ENCODE peak calls at places on chromosomes 6 and 20, in ten cellular contexts. One of them, this sample, is unnamed.

GRCh38 chr6:13558718-13559117 is 15.7 kb upstream of the SIRT5 start:
- DNase-seq in activated CD8-positive, alpha-beta T cell treated with anti-CD3 and anti-CD28 coated beads, Interleukin-2, amount 10 ng/mL, durations not matched to agents 7 days and 5 days: no peak
- DNase-seq in ELF-1: no peak
- DNase-seq in GM20000: no peak
- DNase-seq in amygdala: no peak
- DNase-seq in EH: no peak
- DNase-seq in heart left ventricle: no peak
- DNase-seq in endothelial cell: no peak
- DNase-seq in HepG2: no peak
- DNase-seq in brain microvascular endothelial cell: no peak
- DNase-seq in this sample: no peak

GRCh38 chr6:40719671-40720374 is 132.7 kb upstream of the LRFN2 start:
- DNase-seq in EH: peak
- DNase-seq in endothelial cell: peak
- DNase-seq in ELF-1: peak
- DNase-seq in brain microvascular endothelial cell: peak
- DNase-seq in GM20000: peak
- DNase-seq in amygdala: no peak
- DNase-seq in heart left ventricle: no peak
- DNase-seq in activated CD8-positive, alpha-beta T cell treated with anti-CD3 and anti-CD28 coated beads, Interleukin-2, amount 10 ng/mL, durations not matched to agents 7 days and 5 days: no peak
- DNase-seq in HepG2: no peak
- DNase-seq in this sample: peak

GRCh38 chr6:128336436-128337095 is 183.8 kb downstream of the PTPRK start:
- DNase-seq in brain microvascular endothelial cell: no peak
- DNase-seq in HepG2: no peak
- DNase-seq in endothelial cell: no peak
- DNase-seq in activated CD8-positive, alpha-beta T cell treated with anti-CD3 and anti-CD28 coated beads, Interleukin-2, amount 10 ng/mL, durations not matched to agents 7 days and 5 days: no peak
- DNase-seq in EH: peak
- DNase-seq in GM20000: no peak
- DNase-seq in ELF-1: no peak
- DNase-seq in amygdala: no peak
- DNase-seq in heart left ventricle: no peak
- DNase-seq in this sample: peak

GRCh38 chr20:32535316-32535952 is 49.7 kb downstream of the NOL4L start:
- DNase-seq in ELF-1: no peak
- DNase-seq in activated CD8-positive, alpha-beta T cell treated with anti-CD3 and anti-CD28 coated beads, Interleukin-2, amount 10 ng/mL, durations not matched to agents 7 days and 5 days: peak
- DNase-seq in heart left ventricle: no peak
- DNase-seq in brain microvascular endothelial cell: no peak
- DNase-seq in endothelial cell: no peak
- DNase-seq in EH: no peak
- DNase-seq in HepG2: no peak
- DNase-seq in GM20000: no peak
- DNase-seq in amygdala: no peak
- DNase-seq in this sample: no peak

GRCh38 chr20:57844626-57845596 is 135.1 kb upstream of the PMEPA1 start:
- DNase-seq in HepG2: no peak
- DNase-seq in ELF-1: no peak
- DNase-seq in brain microvascular endothelial cell: no peak
- DNase-seq in GM20000: no peak
- DNase-seq in amygdala: no peak
- DNase-seq in EH: no peak
- DNase-seq in heart left ventricle: no peak
- DNase-seq in activated CD8-positive, alpha-beta T cell treated with anti-CD3 and anti-CD28 coated beads, Interleukin-2, amount 10 ng/mL, durations not matched to agents 7 days and 5 days: no peak
- DNase-seq in endothelial cell: no peak
- DNase-seq in this sample: no peak

GRCh38 chr6:98842489-98843180 is 8.3 kb downstream of the POU3F2 start:
- DNase-seq in brain microvascular endothelial cell: no peak
- DNase-seq in ELF-1: peak
- DNase-seq in amygdala: no peak
- DNase-seq in GM20000: no peak
- DNase-seq in HepG2: no peak
- DNase-seq in heart left ventricle: no peak
- DNase-seq in EH: no peak
- DNase-seq in activated CD8-positive, alpha-beta T cell treated with anti-CD3 and anti-CD28 coated beads, Interleukin-2, amount 10 ng/mL, durations not matched to agents 7 days and 5 days: no peak
- DNase-seq in endothelial cell: peak
- DNase-seq in this sample: no peak

GRCh38 chr6:129370268-129370916 is 339.6 kb downstream of the ARHGAP18 start:
- DNase-seq in amygdala: no peak
- DNase-seq in HepG2: peak
- DNase-seq in EH: peak
- DNase-seq in ELF-1: peak
- DNase-seq in brain microvascular endothelial cell: peak
- DNase-seq in activated CD8-positive, alpha-beta T cell treated with anti-CD3 and anti-CD28 coated beads, Interleukin-2, amount 10 ng/mL, durations not matched to agents 7 days and 5 days: peak
- DNase-seq in endothelial cell: peak
- DNase-seq in GM20000: peak
- DNase-seq in heart left ventricle: peak
- DNase-seq in this sample: peak

GRCh38 chr6:53773044-53773696 is 21.6 kb upstream of the LRRC1 start:
- DNase-seq in amygdala: no peak
- DNase-seq in HepG2: no peak
- DNase-seq in endothelial cell: no peak
- DNase-seq in GM20000: no peak
- DNase-seq in heart left ventricle: no peak
- DNase-seq in brain microvascular endothelial cell: no peak
- DNase-seq in EH: no peak
- DNase-seq in activated CD8-positive, alpha-beta T cell treated with anti-CD3 and anti-CD28 coated beads, Interleukin-2, amount 10 ng/mL, durations not matched to agents 7 days and 5 days: no peak
- DNase-seq in ELF-1: no peak
- DNase-seq in this sample: no peak

GRCh38 chr6:132960720-132961119 is 146.4 kb downstream of the RPS12 start:
- DNase-seq in amygdala: no peak
- DNase-seq in ELF-1: no peak
- DNase-seq in EH: no peak
- DNase-seq in brain microvascular endothelial cell: no peak
- DNase-seq in heart left ventricle: no peak
- DNase-seq in activated CD8-positive, alpha-beta T cell treated with anti-CD3 and anti-CD28 coated beads, Interleukin-2, amount 10 ng/mL, durations not matched to agents 7 days and 5 days: no peak
- DNase-seq in endothelial cell: no peak
- DNase-seq in HepG2: no peak
- DNase-seq in GM20000: no peak
- DNase-seq in this sample: no peak

GRCh38 chr6:99522531-99522930 is 7.3 kb upstream of the USP45 start:
- DNase-seq in brain microvascular endothelial cell: peak
- DNase-seq in EH: peak
- DNase-seq in endothelial cell: no peak
- DNase-seq in heart left ventricle: no peak
- DNase-seq in GM20000: no peak
- DNase-seq in amygdala: no peak
- DNase-seq in HepG2: peak
- DNase-seq in activated CD8-positive, alpha-beta T cell treated with anti-CD3 and anti-CD28 coated beads, Interleukin-2, amount 10 ng/mL, durations not matched to agents 7 days and 5 days: no peak
- DNase-seq in ELF-1: no peak
- DNase-seq in this sample: peak

GRCh38 chr20:6768228-6769185 is 1.0 kb downstream of the BMP2 start:
- DNase-seq in EH: peak
- DNase-seq in endothelial cell: peak
- DNase-seq in activated CD8-positive, alpha-beta T cell treated with anti-CD3 and anti-CD28 coated beads, Interleukin-2, amount 10 ng/mL, durations not matched to agents 7 days and 5 days: no peak
- DNase-seq in GM20000: peak
- DNase-seq in amygdala: no peak
- DNase-seq in brain microvascular endothelial cell: peak
- DNase-seq in ELF-1: peak
- DNase-seq in heart left ventricle: peak
- DNase-seq in HepG2: no peak
- DNase-seq in this sample: peak

GRCh38 chr6:56795852-56796532 is 153.3 kb upstream of the DST start:
- DNase-seq in brain microvascular endothelial cell: no peak
- DNase-seq in EH: peak
- DNase-seq in ELF-1: peak
- DNase-seq in endothelial cell: no peak
- DNase-seq in GM20000: no peak
- DNase-seq in amygdala: no peak
- DNase-seq in heart left ventricle: no peak
- DNase-seq in activated CD8-positive, alpha-beta T cell treated with anti-CD3 and anti-CD28 coated beads, Interleukin-2, amount 10 ng/mL, durations not matched to agents 7 days and 5 days: no peak
- DNase-seq in HepG2: no peak
- DNase-seq in this sample: peak

GRCh38 chr6:97465877-97466710 is 183.1 kb upstream of the MMS22L start:
- DNase-seq in EH: no peak
- DNase-seq in amygdala: no peak
- DNase-seq in HepG2: no peak
- DNase-seq in endothelial cell: no peak
- DNase-seq in GM20000: no peak
- DNase-seq in brain microvascular endothelial cell: no peak
- DNase-seq in ELF-1: peak
- DNase-seq in activated CD8-positive, alpha-beta T cell treated with anti-CD3 and anti-CD28 coated beads, Interleukin-2, amount 10 ng/mL, durations not matched to agents 7 days and 5 days: no peak
- DNase-seq in heart left ventricle: no peak
- DNase-seq in this sample: no peak

GRCh38 chr6:11532097-11532496 is 5.5 kb upstream of the TMEM170B start:
- DNase-seq in EH: peak
- DNase-seq in endothelial cell: no peak
- DNase-seq in GM20000: no peak
- DNase-seq in HepG2: no peak
- DNase-seq in heart left ventricle: no peak
- DNase-seq in amygdala: no peak
- DNase-seq in brain microvascular endothelial cell: no peak
- DNase-seq in ELF-1: no peak
- DNase-seq in activated CD8-positive, alpha-beta T cell treated with anti-CD3 and anti-CD28 coated beads, Interleukin-2, amount 10 ng/mL, durations not matched to agents 7 days and 5 days: no peak
- DNase-seq in this sample: no peak

GRCh38 chr20:4064118-4064962 is 49.0 kb upstream of the RNF24 start:
- DNase-seq in heart left ventricle: peak
- DNase-seq in endothelial cell: no peak
- DNase-seq in GM20000: no peak
- DNase-seq in ELF-1: peak
- DNase-seq in HepG2: no peak
- DNase-seq in activated CD8-positive, alpha-beta T cell treated with anti-CD3 and anti-CD28 coated beads, Interleukin-2, amount 10 ng/mL, durations not matched to agents 7 days and 5 days: no peak
- DNase-seq in brain microvascular endothelial cell: peak
- DNase-seq in amygdala: peak
- DNase-seq in EH: peak
- DNase-seq in this sample: peak

GRCh38 chr6:33599413-33599911 is 19.4 kb upstream of the BAK1 start:
- DNase-seq in activated CD8-positive, alpha-beta T cell treated with anti-CD3 and anti-CD28 coated beads, Interleukin-2, amount 10 ng/mL, durations not matched to agents 7 days and 5 days: no peak
- DNase-seq in ELF-1: no peak
- DNase-seq in amygdala: no peak
- DNase-seq in GM20000: no peak
- DNase-seq in brain microvascular endothelial cell: no peak
- DNase-seq in heart left ventricle: no peak
- DNase-seq in HepG2: no peak
- DNase-seq in endothelial cell: no peak
- DNase-seq in EH: peak
- DNase-seq in this sample: peak

GRCh38 chr20:10059006-10059405 is 24.2 kb downstream of the ANKEF1 start:
- DNase-seq in brain microvascular endothelial cell: no peak
- DNase-seq in GM20000: no peak
- DNase-seq in heart left ventricle: no peak
- DNase-seq in ELF-1: no peak
- DNase-seq in amygdala: no peak
- DNase-seq in endothelial cell: no peak
- DNase-seq in activated CD8-positive, alpha-beta T cell treated with anti-CD3 and anti-CD28 coated beads, Interleukin-2, amount 10 ng/mL, durations not matched to agents 7 days and 5 days: no peak
- DNase-seq in EH: no peak
- DNase-seq in HepG2: no peak
- DNase-seq in this sample: no peak

GRCh38 chr6:168060521-168060931 is 18.5 kb downstream of the FRMD1 start:
- DNase-seq in amygdala: peak
- DNase-seq in brain microvascular endothelial cell: peak
- DNase-seq in ELF-1: peak
- DNase-seq in EH: peak
- DNase-seq in activated CD8-positive, alpha-beta T cell treated with anti-CD3 and anti-CD28 coated beads, Interleukin-2, amount 10 ng/mL, durations not matched to agents 7 days and 5 days: no peak
- DNase-seq in endothelial cell: peak
- DNase-seq in heart left ventricle: peak
- DNase-seq in HepG2: peak
- DNase-seq in GM20000: no peak
- DNase-seq in this sample: peak

GRCh38 chr6:84280030-84280429 is 52.6 kb upstream of the CEP162 start:
- DNase-seq in GM20000: no peak
- DNase-seq in brain microvascular endothelial cell: peak
- DNase-seq in activated CD8-positive, alpha-beta T cell treated with anti-CD3 and anti-CD28 coated beads, Interleukin-2, amount 10 ng/mL, durations not matched to agents 7 days and 5 days: no peak
- DNase-seq in heart left ventricle: no peak
- DNase-seq in endothelial cell: no peak
- DNase-seq in ELF-1: no peak
- DNase-seq in EH: peak
- DNase-seq in amygdala: no peak
- DNase-seq in HepG2: no peak
- DNase-seq in this sample: peak

GRCh38 chr20:25066386-25066785 is 8.4 kb upstream of the ACSS1 start:
- DNase-seq in brain microvascular endothelial cell: no peak
- DNase-seq in ELF-1: no peak
- DNase-seq in GM20000: no peak
- DNase-seq in EH: no peak
- DNase-seq in activated CD8-positive, alpha-beta T cell treated with anti-CD3 and anti-CD28 coated beads, Interleukin-2, amount 10 ng/mL, durations not matched to agents 7 days and 5 days: no peak
- DNase-seq in HepG2: no peak
- DNase-seq in endothelial cell: no peak
- DNase-seq in heart left ventricle: no peak
- DNase-seq in amygdala: no peak
- DNase-seq in this sample: no peak

This sample was measured in IMR-90.